ENCODE peak calls at places on chromosome 4, in four cellular contexts. W, K, I and N are unnamed samples.

GRCh38 chr4:22493523-22493922 is 22.3 kb downstream of the ADGRA3 start:
- DNase-seq in W (no peak), K (no peak), I (no peak), N (no peak)

GRCh38 chr4:83850435-83850834 is 314.5 kb downstream of the GPAT3 start:
- DNase-seq in W (peak; percentile 67), K (no peak), I (no peak), N (no peak)

GRCh38 chr4:137641554-137641953 is 109.3 kb upstream of the PCDH18 start:
- DNase-seq in W (no peak), K (no peak), I (no peak), N (no peak)

GRCh38 chr4:145299380-145300076 is 119.1 kb upstream of the OTUD4 start:
- DNase-seq in W (no peak), K (peak; percentile 64), I (no peak), N (no peak)

GRCh38 chr4:39415678-39416283 is 9.1 kb downstream of the KLB start:
- DNase-seq in W (no peak), K (no peak), I (no peak), N (no peak)

GRCh38 chr4:87130985-87131753 is 89.2 kb downstream of the KLHL8 start:
- DNase-seq in W (no peak), K (no peak), I (no peak), N (no peak)

GRCh38 chr4:184100297-184100885 is 117.3 kb downstream of the ENPP6 start:
- DNase-seq in W (no peak), K (no peak), I (peak; percentile 44), N (peak; percentile 67)

GRCh38 chr4:118865091-118865708 is 23.5 kb upstream of the SYNPO2 start:
- DNase-seq in W (no peak), K (no peak), I (peak; percentile 13), N (peak; percentile 8)

GRCh38 chr4:26372525-26373172 is 51.8 kb downstream of the RBPJ start:
- DNase-seq in W (peak; percentile 33), K (peak; percentile 28), I (no peak), N (no peak)

GRCh38 chr4:30839583-30840520 is 119.7 kb downstream of the PCDH7 start:
- DNase-seq in W (no peak), K (no peak), I (no peak), N (no peak)

GRCh38 chr4:82489987-82490386 is 59.6 kb downstream of the ENOPH1 start:
- DNase-seq in W (no peak), K (no peak), I (no peak), N (no peak)

GRCh38 chr4:53189011-53189410 is 176.8 kb downstream of the SCFD2 start:
- DNase-seq in W (no peak), K (peak; percentile 67), I (no peak), N (no peak)

GRCh38 chr4:189305500-189305899 is 635.2 kb upstream of the FRG1 start:
- DNase-seq in W (no peak), K (no peak), I (no peak), N (no peak)

GRCh38 chr4:38930696-38931095 is 63.1 kb downstream of the FAM114A1 start:
- DNase-seq in W (no peak), K (no peak), I (no peak), N (no peak)

GRCh38 chr4:135368826-135369225 is 1167.2 kb upstream of the PABPC4L start:
- DNase-seq in W (no peak), K (no peak), I (no peak), N (no peak)

GRCh38 chr4:74969507-74970474 is 36.9 kb downstream of the PARM1 start:
- DNase-seq in W (no peak), K (no peak), I (no peak), N (no peak)

GRCh38 chr4:141898336-141898735 is 262.0 kb downstream of the IL15 start:
- DNase-seq in W (no peak), K (no peak), I (no peak), N (no peak)

GRCh38 chr4:1044469-1045192 is 33.2 kb downstream of the FGFRL1 start:
- DNase-seq in W (no peak), K (no peak), I (no peak), N (no peak)

GRCh38 chr4:96598465-96598864 is 758.6 kb downstream of the PDHA2 start:
- DNase-seq in W (no peak), K (no peak), I (peak; percentile 15), N (no peak)

GRCh38 chr4:143346208-143346607 is 9.5 kb downstream of the GAB1 start:
- DNase-seq in W (no peak), K (no peak), I (no peak), N (no peak)

GRCh38 chr4:7787067-7787466 is 152.6 kb downstream of the AFAP1 start:
- DNase-seq in W (no peak), K (no peak), I (no peak), N (no peak)

GRCh38 chr4:83751336-83751949 is 215.5 kb downstream of the GPAT3 start:
- DNase-seq in W (peak; percentile 49), K (no peak), I (no peak), N (no peak)

GRCh38 chr4:6257243-6258025 is 12.2 kb upstream of the WFS1 start:
- DNase-seq in W (no peak), K (no peak), I (no peak), N (no peak)

GRCh38 chr4:55358246-55358645 is 12.2 kb downstream of the SRD5A3 start:
- DNase-seq in W (no peak), K (no peak), I (no peak), N (no peak)

GRCh38 chr4:7845493-7846124 is 94.1 kb downstream of the AFAP1 start:
- DNase-seq in W (no peak), K (no peak), I (no peak), N (no peak)

GRCh38 chr4:177308842-177309524 is 691 bp upstream of the NEIL3 start:
- DNase-seq in W (no peak), K (no peak), I (no peak), N (no peak)

GRCh38 chr4:113781439-113782040 is 20.0 kb upstream of the CAMK2D start:
- DNase-seq in W (no peak), K (no peak), I (no peak), N (no peak)

GRCh38 chr4:122739174-122739573 is 6.7 kb downstream of the BBS12 start:
- DNase-seq in W (no peak), K (peak; percentile 85), I (no peak), N (no peak)

GRCh38 chr4:10524196-10524833 is 67.1 kb upstream of the ZNF518B start:
- DNase-seq in W (no peak), K (no peak), I (no peak), N (no peak)

GRCh38 chr4:10529256-10529890 is 72.1 kb upstream of the ZNF518B start:
- DNase-seq in W (no peak), K (no peak), I (no peak), N (no peak)

GRCh38 chr4:10529891-10530786 is 72.9 kb upstream of the ZNF518B start:
- DNase-seq in W (no peak), K (no peak), I (no peak), N (no peak)

GRCh38 chr4:10527438-10527837 is 70.2 kb upstream of the ZNF518B start:
- DNase-seq in W (no peak), K (no peak), I (no peak), N (no peak)

DNA sequence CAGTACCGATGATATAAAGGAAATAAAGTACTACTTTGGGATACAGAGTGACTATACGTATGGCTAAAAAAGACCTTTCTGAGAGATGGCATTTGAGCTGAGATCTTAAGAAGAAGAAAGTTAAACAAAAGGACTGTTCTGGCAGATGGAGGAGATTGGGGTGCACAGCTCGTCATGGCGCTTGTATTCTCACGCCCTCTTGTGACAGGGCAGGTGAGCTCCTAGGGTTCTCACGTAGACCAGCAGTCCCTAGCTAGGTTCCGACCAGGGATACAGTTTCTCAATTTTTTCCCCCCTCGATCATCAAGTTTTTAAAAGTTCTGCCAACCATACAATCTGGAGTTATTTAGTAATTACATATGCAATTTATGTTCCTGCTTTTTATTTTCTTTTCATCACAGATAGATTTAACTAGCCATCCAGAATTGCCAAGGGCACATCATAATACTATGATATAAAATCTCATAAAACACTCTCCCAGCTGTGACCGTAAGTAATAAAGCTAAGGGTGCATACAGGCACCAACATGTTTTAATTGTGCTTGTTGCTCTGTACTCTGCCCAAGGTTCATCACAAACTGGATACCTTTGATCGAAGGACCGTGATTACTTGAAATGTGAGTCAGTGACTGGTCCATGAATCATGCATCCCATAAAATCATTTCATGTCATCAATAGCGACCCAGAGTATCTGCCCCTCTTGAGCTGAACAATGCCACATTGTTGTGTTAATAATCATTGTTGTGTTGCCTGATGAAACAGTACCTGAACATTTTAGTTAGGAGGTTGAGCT is 69.4 kb upstream of the ZNF518B start:
- DNase-seq in W (no peak), K (no peak), I (no peak), N (no peak)
- TF ChIP-seq CTCF in W (no peak), K (no peak), I (no peak), N (no peak)

GRCh38 chr4:153541426-153542096 is 75.4 kb downstream of the TMEM131L start:
- DNase-seq in W (no peak), K (peak; percentile 82), I (no peak), N (no peak)
- TF ChIP-seq CTCF in W (no peak), K (peak; percentile 26), I (no peak), N (no peak)

GRCh38 chr4:97720869-97721432 is 422.3 kb downstream of the STPG2 start:
- DNase-seq in W (peak; percentile 15), K (no peak), I (no peak), N (no peak)
- TF ChIP-seq CTCF in W (peak; percentile 41), K (peak; percentile 7), I (peak; percentile 55), N (peak; percentile 62)

DNA sequence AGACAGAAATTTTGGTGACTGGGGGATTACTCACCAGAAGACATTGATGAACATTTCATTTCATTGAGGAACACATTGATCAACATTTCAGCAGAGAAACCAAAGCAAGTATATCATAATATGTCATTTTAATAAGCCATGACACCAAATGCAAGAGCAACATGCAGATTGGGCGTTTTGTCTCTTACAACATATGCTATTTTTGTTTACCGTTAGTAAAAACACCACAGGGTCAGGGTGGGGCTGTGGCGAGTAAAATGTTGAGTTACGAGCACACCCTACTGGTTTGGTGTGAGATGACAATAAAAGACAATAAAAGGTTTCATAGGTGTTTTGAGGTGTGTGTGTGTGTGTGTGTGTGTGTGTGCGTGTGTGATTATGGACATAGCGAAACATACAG is 294.5 kb downstream of the PDGFC start:
- DNase-seq in W (no peak), K (no peak), I (no peak), N (no peak)
- TF ChIP-seq CTCF in W (peak; percentile 46), K (peak; percentile 17), I (peak; percentile 58), N (peak; percentile 62)

DNA sequence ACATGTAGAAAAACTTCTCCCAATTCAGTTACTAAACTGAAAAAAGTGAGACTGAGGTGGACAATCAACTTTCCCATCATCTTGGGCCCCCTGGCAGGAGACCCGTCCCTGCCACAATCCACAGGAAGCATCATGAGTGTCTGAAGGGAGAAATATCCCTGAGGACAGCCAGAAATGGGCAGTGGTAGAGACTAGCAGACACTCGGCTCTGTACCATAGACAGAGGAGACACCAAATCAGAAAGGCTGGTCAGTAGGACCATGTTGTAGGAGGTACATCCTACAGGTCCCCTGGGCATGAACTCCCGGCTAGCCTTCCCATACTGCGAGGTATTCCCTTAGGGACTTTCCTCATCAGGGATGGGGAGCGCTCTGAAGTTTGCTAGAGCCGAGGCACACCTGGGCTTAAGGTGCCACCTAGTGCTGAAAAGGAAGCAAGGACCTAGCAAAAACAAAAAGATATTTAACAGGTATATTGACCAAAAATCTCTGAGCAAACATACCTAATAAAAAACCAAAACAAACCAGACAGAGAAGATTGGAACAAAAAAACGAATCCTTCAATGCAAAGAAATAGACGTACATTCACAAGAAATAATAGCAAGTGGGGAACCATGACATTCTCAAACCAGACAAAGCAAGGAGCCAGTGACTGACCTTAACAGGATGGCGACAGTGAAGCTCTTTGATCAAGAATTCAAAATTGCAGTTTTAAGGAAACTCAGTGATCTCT is 55.6 kb downstream of the HAUS3 start:
- DNase-seq in W (no peak), K (no peak), I (peak; percentile 23), N (no peak)
- TF ChIP-seq CTCF in W (peak; percentile 80), K (no peak), I (peak; percentile 76), N (peak; percentile 73)

GRCh38 chr4:121016630-121017029 is 55.7 kb downstream of the NDNF start:
- DNase-seq in W (no peak), K (no peak), I (no peak), N (no peak)

GRCh38 chr4:121018543-121018942 is 53.8 kb downstream of the NDNF start:
- DNase-seq in W (no peak), K (no peak), I (no peak), N (no peak)
- TF ChIP-seq CTCF in W (no peak), K (no peak), I (no peak), N (no peak)